ENCODE peak calls at places on chromosomes 16 and 17, in six cellular contexts. One of them, this sample, is unnamed.

GRCh38 chr16:65118866-65119265 is 3.0 kb downstream of the CDH11 start:
- DNase-seq in cardiac muscle cell: no peak
- DNase-seq in cardiac fibroblast: no peak
- DNase-seq in kidney: no peak
- DNase-seq in fibroblast of lung: peak
- DNase-seq in IMR-90: peak
- DNase-seq in this sample: no peak

GRCh38 chr17:72984925-72985322 is 107.6 kb downstream of the SLC39A11 start:
- DNase-seq in cardiac muscle cell: no peak
- DNase-seq in cardiac fibroblast: no peak
- DNase-seq in kidney: no peak
- DNase-seq in fibroblast of lung: peak
- DNase-seq in IMR-90: no peak
- DNase-seq in this sample: no peak

GRCh38 chr17:19979917-19980770 is 2.5 kb upstream of the AKAP10 start:
- DNase-seq in cardiac muscle cell: no peak
- DNase-seq in cardiac fibroblast: no peak
- DNase-seq in kidney: peak
- DNase-seq in fibroblast of lung: no peak
- DNase-seq in IMR-90: no peak
- DNase-seq in this sample: no peak

GRCh38 chr16:22775220-22775912 is 38.6 kb upstream of the HS3ST2 start:
- DNase-seq in cardiac muscle cell: no peak
- DNase-seq in cardiac fibroblast: no peak
- DNase-seq in kidney: no peak
- DNase-seq in fibroblast of lung: no peak
- DNase-seq in IMR-90: no peak
- DNase-seq in this sample: no peak

GRCh38 chr16:57601801-57602478 is 26.5 kb upstream of the ADGRG1 start:
- DNase-seq in cardiac muscle cell: no peak
- DNase-seq in cardiac fibroblast: no peak
- DNase-seq in kidney: no peak
- DNase-seq in fibroblast of lung: peak
- DNase-seq in IMR-90: no peak
- DNase-seq in this sample: no peak

GRCh38 chr16:19382887-19383816 is 34.5 kb upstream of the TMC5 start:
- DNase-seq in cardiac muscle cell: peak
- DNase-seq in cardiac fibroblast: no peak
- DNase-seq in kidney: no peak
- DNase-seq in fibroblast of lung: no peak
- DNase-seq in IMR-90: no peak
- DNase-seq in this sample: no peak

GRCh38 chr16:57688487-57688986 is 6.1 kb upstream of the DRC7 start:
- DNase-seq in cardiac muscle cell: no peak
- DNase-seq in cardiac fibroblast: no peak
- DNase-seq in kidney: no peak
- DNase-seq in fibroblast of lung: no peak
- DNase-seq in IMR-90: no peak
- DNase-seq in this sample: no peak

GRCh38 chr16:716250-716607 is 1.3 kb downstream of the METRN start:
- DNase-seq in cardiac muscle cell: peak
- DNase-seq in cardiac fibroblast: peak
- DNase-seq in kidney: no peak
- DNase-seq in fibroblast of lung: peak
- DNase-seq in IMR-90: no peak
- DNase-seq in this sample: no peak

GRCh38 chr16:30551781-30552180 is 6.4 kb downstream of the ZNF764 start:
- DNase-seq in cardiac muscle cell: no peak
- DNase-seq in cardiac fibroblast: no peak
- DNase-seq in kidney: no peak
- DNase-seq in fibroblast of lung: no peak
- DNase-seq in IMR-90: no peak
- DNase-seq in this sample: no peak

GRCh38 chr16:69772560-69773254 is 10.6 kb downstream of the WWP2 start:
- DNase-seq in cardiac muscle cell: no peak
- DNase-seq in cardiac fibroblast: peak
- DNase-seq in kidney: no peak
- DNase-seq in fibroblast of lung: peak
- DNase-seq in IMR-90: no peak
- DNase-seq in this sample: no peak

DNA sequence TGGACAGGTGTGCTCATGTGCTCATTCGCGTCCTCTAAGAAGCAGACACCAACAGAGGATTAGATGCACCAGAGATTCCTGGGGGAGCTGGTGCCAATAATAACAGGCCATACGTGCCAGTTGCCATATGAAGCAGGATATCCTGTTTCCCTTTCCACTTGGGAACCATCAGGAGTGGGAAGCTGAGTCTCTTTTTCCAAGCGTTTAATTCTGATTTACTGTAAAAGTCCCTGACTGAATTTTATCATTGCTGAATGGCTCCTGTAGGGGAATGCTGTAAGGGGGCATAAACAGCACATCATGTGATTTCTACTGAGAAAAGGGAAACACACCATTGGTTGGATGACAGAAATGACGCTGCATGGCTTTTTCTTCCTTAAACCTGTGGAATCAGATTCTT is 113.3 kb downstream of the IRF8 start:
- DNase-seq in cardiac muscle cell: no peak
- DNase-seq in cardiac fibroblast: no peak
- DNase-seq in kidney: no peak
- DNase-seq in fibroblast of lung: no peak
- DNase-seq in IMR-90: no peak
- DNase-seq in this sample: no peak
- TF ChIP-seq CTCF in cardiac muscle cell: no peak
- TF ChIP-seq CTCF in cardiac fibroblast: no peak
- TF ChIP-seq CTCF in kidney: no peak
- TF ChIP-seq CTCF in fibroblast of lung: no peak
- TF ChIP-seq CTCF in IMR-90: no peak
- TF ChIP-seq CTCF in this sample: no peak

GRCh38 chr17:75975757-75976174 is 3.2 kb downstream of the ACOX1 start:
- DNase-seq in cardiac muscle cell: no peak
- DNase-seq in cardiac fibroblast: no peak
- DNase-seq in kidney: no peak
- DNase-seq in fibroblast of lung: no peak
- DNase-seq in IMR-90: no peak
- DNase-seq in this sample: no peak
- H3K4me3 ChIP-seq in cardiac muscle cell: no peak
- H3K4me3 ChIP-seq in cardiac fibroblast: no peak
- H3K4me3 ChIP-seq in kidney: peak
- H3K4me3 ChIP-seq in fibroblast of lung: peak
- H3K4me3 ChIP-seq in IMR-90: no peak
- H3K4me3 ChIP-seq in this sample: no peak

DNA sequence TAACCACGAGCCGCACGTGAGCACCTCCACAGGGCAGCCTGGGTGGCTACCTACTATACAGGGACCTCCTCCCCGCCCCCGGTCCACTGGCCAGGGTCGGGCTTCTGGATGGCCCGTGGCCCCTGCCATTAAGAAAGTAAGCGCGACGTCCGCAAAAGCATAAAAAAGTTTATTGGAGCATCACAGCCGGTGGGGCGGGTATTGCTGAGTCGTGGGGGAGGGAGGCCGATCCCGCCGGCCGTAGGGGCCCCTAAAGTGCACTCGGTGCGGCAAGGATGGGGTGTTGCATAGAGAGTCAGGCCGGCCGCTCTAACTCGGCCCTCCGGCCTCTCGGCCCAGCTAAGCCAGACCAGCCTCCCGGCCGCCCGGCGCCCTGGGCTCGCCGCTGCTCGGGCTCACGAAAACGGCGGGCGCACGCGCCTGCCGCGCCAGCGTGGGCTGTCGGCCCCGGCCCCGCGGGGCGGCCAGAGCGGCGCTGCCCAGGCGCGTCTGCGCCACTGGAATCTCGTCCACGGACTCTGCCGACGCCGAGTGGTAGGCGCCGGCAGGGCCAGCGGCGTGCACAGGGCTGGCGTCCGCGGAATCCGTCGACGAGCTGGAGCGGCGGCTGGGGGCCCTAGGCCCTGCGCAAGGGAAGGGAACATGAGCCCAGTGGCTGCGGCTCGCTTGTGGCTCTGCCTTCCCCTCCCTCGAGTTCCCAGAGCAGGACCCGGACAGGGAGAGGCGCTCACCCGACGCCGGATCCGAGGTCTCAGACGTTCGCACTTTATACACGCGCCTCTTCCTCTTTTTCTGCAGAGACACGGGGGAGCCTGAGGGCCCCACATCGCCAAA is 1.2 kb upstream of the TPPP3 start:
- DNase-seq in cardiac muscle cell: peak
- DNase-seq in cardiac fibroblast: no peak
- DNase-seq in kidney: peak
- DNase-seq in fibroblast of lung: no peak
- DNase-seq in IMR-90: no peak
- DNase-seq in this sample: no peak
- TF ChIP-seq CTCF in cardiac muscle cell: no peak
- TF ChIP-seq CTCF in cardiac fibroblast: no peak
- TF ChIP-seq CTCF in kidney: no peak
- TF ChIP-seq CTCF in fibroblast of lung: no peak
- TF ChIP-seq CTCF in IMR-90: no peak
- TF ChIP-seq CTCF in this sample: no peak

GRCh38 chr16:27853101-27853500 is 210.4 kb downstream of the GSG1L start:
- DNase-seq in cardiac muscle cell: peak
- DNase-seq in cardiac fibroblast: no peak
- DNase-seq in kidney: no peak
- DNase-seq in fibroblast of lung: no peak
- DNase-seq in IMR-90: no peak
- DNase-seq in this sample: no peak

GRCh38 chr16:27852681-27853080 is 210.8 kb downstream of the GSG1L start:
- DNase-seq in cardiac muscle cell: no peak
- DNase-seq in cardiac fibroblast: no peak
- DNase-seq in kidney: no peak
- DNase-seq in fibroblast of lung: no peak
- DNase-seq in IMR-90: no peak
- DNase-seq in this sample: no peak

GRCh38 chr16:27851586-27851985 is 211.9 kb downstream of the GSG1L start:
- DNase-seq in cardiac muscle cell: no peak
- DNase-seq in cardiac fibroblast: no peak
- DNase-seq in kidney: no peak
- DNase-seq in fibroblast of lung: no peak
- DNase-seq in IMR-90: no peak
- DNase-seq in this sample: no peak

GRCh38 chr16:27852116-27852515 is 211.4 kb downstream of the GSG1L start:
- DNase-seq in cardiac muscle cell: no peak
- DNase-seq in cardiac fibroblast: no peak
- DNase-seq in kidney: no peak
- DNase-seq in fibroblast of lung: no peak
- DNase-seq in IMR-90: no peak
- DNase-seq in this sample: no peak

DNA sequence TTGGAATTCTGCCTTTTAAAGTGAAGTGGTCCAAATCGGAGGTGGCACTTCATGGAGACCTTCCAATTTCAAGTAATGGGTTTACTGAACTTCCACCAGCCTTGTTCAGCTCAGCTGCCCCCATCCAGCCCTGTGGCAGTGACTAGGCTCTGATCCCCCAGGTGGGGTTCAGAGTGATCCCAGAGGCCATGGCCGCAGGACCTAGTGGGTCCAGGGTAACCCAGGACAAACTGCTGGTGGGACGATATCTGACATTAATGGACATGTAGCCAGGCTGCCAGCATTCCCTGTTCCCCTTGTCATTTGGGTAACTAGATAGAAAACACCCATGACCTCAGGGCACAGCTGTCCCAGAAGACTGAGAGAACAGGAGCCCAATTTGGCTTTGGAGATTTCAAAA is 209.9 kb downstream of the GSG1L start:
- DNase-seq in cardiac muscle cell: no peak
- DNase-seq in cardiac fibroblast: no peak
- DNase-seq in kidney: no peak
- DNase-seq in fibroblast of lung: no peak
- DNase-seq in IMR-90: no peak
- DNase-seq in this sample: no peak
- H3K4me3 ChIP-seq in cardiac muscle cell: no peak
- H3K4me3 ChIP-seq in cardiac fibroblast: no peak
- H3K4me3 ChIP-seq in kidney: no peak
- H3K4me3 ChIP-seq in fibroblast of lung: no peak
- H3K4me3 ChIP-seq in IMR-90: no peak
- H3K4me3 ChIP-seq in this sample: no peak

This sample was measured in retinal pigment epithelial cell.